ENCODE peak calls at places on chromosomes 5 and 9, in five cellular contexts. X is psoas muscle, Z is fibroblast of the aortic adventitia, F is cardiac fibroblast, H is IMR-90. A is an unnamed sample.

GRCh38 chr9:134689320-134690181 is 47.9 kb downstream of the COL5A1 start:
- DNase-seq in X (peak; percentile 75), Z (peak; percentile 67), F (peak; percentile 69), H (peak; percentile 49), A (peak; percentile 61)

GRCh38 chr5:79585129-79585528 is 27.1 kb upstream of the TENT2 start:
- DNase-seq in X (no peak), Z (no peak), F (no peak), H (no peak), A (no peak)

GRCh38 chr5:142000709-142001484 is 11.9 kb downstream of the GNPDA1 start:
- DNase-seq in X (no peak), Z (peak; percentile 18), F (peak; percentile 50), H (no peak), A (no peak)

GRCh38 chr5:140926903-140927573 is 939 bp downstream of the PCDHAC1 start:
- DNase-seq in X (peak; percentile 19), Z (peak; percentile 1), F (peak; percentile 21), H (no peak), A (peak; percentile 3)

GRCh38 chr9:98468567-98469239 is 213.3 kb upstream of the TBC1D2 start:
- DNase-seq in X (no peak), Z (no peak), F (no peak), H (no peak), A (no peak)

GRCh38 chr9:136544549-136545064 is 1.2 kb downstream of the NOTCH1 start:
- DNase-seq in X (peak; percentile 64), Z (no peak), F (peak; percentile 37), H (no peak), A (no peak)

GRCh38 chr5:174324680-174325079 is 279.2 kb downstream of the NSG2 start:
- DNase-seq in X (no peak), Z (peak; percentile 57), F (peak; percentile 6), H (peak; percentile 29), A (no peak)

GRCh38 chr5:59548807-59549357 is 344.6 kb downstream of the PDE4D start:
- DNase-seq in X (no peak), Z (no peak), F (no peak), H (no peak), A (no peak)

GRCh38 chr5:38681024-38681805 is 124.8 kb upstream of the LIFR start:
- DNase-seq in X (no peak), Z (peak; percentile 36), F (no peak), H (no peak), A (no peak)

GRCh38 chr5:139855451-139855850 is 59.8 kb downstream of the PSD2 start:
- DNase-seq in X (no peak), Z (no peak), F (no peak), H (no peak), A (no peak)

GRCh38 chr5:160929906-160930305 is 77.9 kb upstream of the ATP10B start:
- DNase-seq in X (no peak), Z (no peak), F (no peak), H (no peak), A (no peak)

GRCh38 chr5:112742424-112742823 is 4.7 kb downstream of the APC start:
- DNase-seq in X (no peak), Z (no peak), F (peak; percentile 15), H (no peak), A (no peak)

GRCh38 chr5:71830626-71831539 is 111.8 kb downstream of the CARTPT start:
- DNase-seq in X (peak; percentile 61), Z (peak; percentile 94), F (peak; percentile 90), H (peak; percentile 83), A (peak; percentile 90)

GRCh38 chr9:120587357-120587756 is 7.4 kb upstream of the CDK5RAP2 start:
- DNase-seq in X (no peak), Z (no peak), F (no peak), H (no peak), A (no peak)

GRCh38 chr5:161960314-161960713 is 107.3 kb upstream of the GABRG2 start:
- DNase-seq in X (no peak), Z (no peak), F (no peak), H (no peak), A (no peak)

GRCh38 chr5:143800715-143801114 is 11.2 kb upstream of the HMHB1 start:
- DNase-seq in X (no peak), Z (peak; percentile 35), F (no peak), H (no peak), A (no peak)

GRCh38 chr9:23799521-23799920 is 26.5 kb downstream of the ELAVL2 start:
- DNase-seq in X (no peak), Z (no peak), F (no peak), H (no peak), A (no peak)

GRCh38 chr5:151924564-151925395 is at the start of gene GLRA1:
- DNase-seq in X (peak; percentile 34), Z (peak; percentile 42), F (peak; percentile 55), H (peak; percentile 31), A (peak; percentile 19)

GRCh38 chr5:172770675-172771438 is at the start of gene DUSP1:
- DNase-seq in X (peak; percentile 100), Z (peak; percentile 96), F (peak; percentile 99), H (peak; percentile 98), A (peak; percentile 98)

GRCh38 chr9:96686638-96687335 is 31.7 kb upstream of the PRXL2C start:
- DNase-seq in X (peak; percentile 86), Z (peak; percentile 64), F (peak; percentile 69), H (peak; percentile 57), A (peak; percentile 73)

GRCh38 chr9:129627556-129628492 is 1.9 kb downstream of the NTMT1 start:
- DNase-seq in X (no peak), Z (no peak), F (no peak), H (no peak), A (no peak)

GRCh38 chr5:16932401-16932800 is 3.7 kb downstream of the MYO10 start:
- DNase-seq in X (no peak), Z (no peak), F (no peak), H (no peak), A (no peak)

GRCh38 chr9:6098431-6098830 is 83.0 kb upstream of the RANBP6 start:
- DNase-seq in X (no peak), Z (peak; percentile 80), F (peak; percentile 64), H (peak; percentile 56), A (peak; percentile 9)

GRCh38 chr5:124736814-124737186 is 9.6 kb downstream of the ZNF608 start:
- DNase-seq in X (no peak), Z (no peak), F (no peak), H (no peak), A (no peak)

GRCh38 chr5:124740055-124740454 is 6.4 kb downstream of the ZNF608 start:
- DNase-seq in X (no peak), Z (no peak), F (no peak), H (no peak), A (no peak)

GRCh38 chr5:124740991-124741583 is 5.4 kb downstream of the ZNF608 start:
- DNase-seq in X (no peak), Z (peak; percentile 47), F (peak; percentile 23), H (no peak), A (peak; percentile 87)

GRCh38 chr5:124737651-124738050 is 8.8 kb downstream of the ZNF608 start:
- DNase-seq in X (no peak), Z (no peak), F (no peak), H (no peak), A (no peak)

DNA sequence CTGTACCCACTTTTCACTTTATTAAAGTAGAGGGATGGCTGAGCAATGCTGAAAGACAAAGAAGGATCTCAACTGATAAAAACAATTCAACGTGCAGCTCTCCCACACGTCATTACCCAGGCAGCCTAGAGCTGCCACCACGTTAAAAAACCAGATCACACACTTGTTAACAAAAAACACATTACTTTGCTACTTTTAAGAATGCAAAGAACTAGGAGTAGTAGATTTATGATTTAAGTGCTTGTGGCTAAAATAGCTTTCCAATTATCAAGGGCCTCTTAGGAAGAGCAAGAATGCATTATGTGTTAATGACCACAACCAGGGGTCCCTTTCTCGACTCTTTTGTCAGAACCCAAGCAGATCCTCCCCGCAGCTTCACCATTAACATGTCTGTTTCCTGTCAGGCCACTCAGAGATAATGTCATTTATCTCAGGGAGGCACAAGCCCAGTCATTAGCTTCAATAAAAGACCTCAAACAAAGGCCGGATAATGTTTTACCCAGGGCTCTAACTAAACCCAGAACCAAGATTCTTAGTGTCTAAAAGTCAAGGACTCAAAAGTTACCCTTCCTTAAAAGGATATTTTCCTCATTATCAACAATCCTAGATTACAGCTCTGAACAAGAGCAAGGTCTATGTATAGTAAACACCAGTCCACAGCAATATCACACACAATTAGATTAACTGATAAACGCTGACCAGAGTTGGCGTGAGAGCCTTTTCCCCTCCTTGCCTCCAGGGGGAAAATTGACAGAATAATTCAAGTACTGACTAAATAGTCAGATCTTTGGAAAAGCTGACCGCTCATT is 7.5 kb downstream of the ZNF608 start:
- DNase-seq in X (no peak), Z (no peak), F (no peak), H (no peak), A (peak; percentile 33)
- TF ChIP-seq CTCF in X (peak; percentile 19), Z (no peak), F (no peak), H (no peak), A (no peak)

GRCh38 chr9:93531374-93531773 is 45.0 kb upstream of the PHF2 start:
- DNase-seq in X (no peak), Z (no peak), F (peak; percentile 10), H (peak; percentile 7), A (no peak)
- TF ChIP-seq CTCF in X (peak; percentile 43), Z (no peak), F (peak; percentile 20), H (no peak), A (no peak)

DNA sequence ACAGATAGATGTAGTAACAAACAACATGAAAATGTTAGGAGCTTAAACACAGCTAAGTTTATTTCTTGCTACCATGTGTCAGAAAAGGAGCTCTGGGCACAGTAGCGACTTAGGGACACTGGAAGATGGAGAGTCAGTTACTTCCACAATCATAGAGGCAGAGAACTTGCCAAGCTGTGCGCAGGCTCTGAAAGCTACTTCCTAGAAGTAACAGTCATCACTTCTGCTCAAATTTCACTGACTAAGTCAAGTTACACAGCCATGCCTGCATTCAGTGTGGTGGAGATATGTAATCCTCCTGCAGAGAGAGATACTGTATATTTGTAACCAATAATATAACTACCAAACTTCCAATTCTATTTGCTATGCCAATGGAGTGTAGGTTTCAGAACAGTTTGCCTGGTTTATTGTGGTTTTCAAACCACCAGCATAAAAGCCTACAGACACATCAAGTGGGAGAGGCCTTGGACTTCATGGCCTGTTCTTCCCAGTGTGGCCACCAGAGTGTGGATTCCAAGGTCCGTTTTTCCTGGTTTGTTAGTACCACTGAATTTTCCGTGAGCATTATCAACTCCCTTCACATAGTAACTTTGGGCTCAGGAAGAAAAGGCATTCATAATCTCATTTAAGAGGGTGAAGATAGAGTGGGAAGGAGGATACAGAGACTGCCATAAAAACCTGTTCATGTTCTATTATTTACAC is 268.1 kb downstream of the PJA2 start:
- DNase-seq in X (no peak), Z (peak; percentile 24), F (peak; percentile 32), H (peak; percentile 66), A (no peak)
- TF ChIP-seq CTCF in X (no peak), Z (no peak), F (no peak), H (no peak), A (no peak)

GRCh38 chr9:127437497-127438264 is 13.5 kb downstream of the ZNF79 start:
- DNase-seq in X (no peak), Z (no peak), F (no peak), H (no peak), A (no peak)
- TF ChIP-seq CTCF in X (no peak), Z (no peak), F (no peak), H (no peak), A (peak; percentile 7)

GRCh38 chr9:76707510-76707909 is 56.7 kb upstream of the PCA3 start:
- DNase-seq in X (no peak), Z (no peak), F (no peak), H (no peak), A (no peak)
- TF ChIP-seq CTCF in X (no peak), Z (no peak), F (no peak), H (no peak), A (no peak)